ENCODE peak calls at places on chromosomes 16 and 17, in six cellular contexts. E, C, G, T, P and M are unnamed samples.

GRCh38 chr17:57810740-57811632 is 38.9 kb downstream of the MRPS23 start:
- DNase-seq in E (peak), C (no peak), G (no peak), T (no peak), P (peak), M (peak)

GRCh38 chr17:44602390-44602789 is 45.1 kb downstream of the FZD2 start:
- DNase-seq in E (no peak), C (no peak), G (no peak), T (no peak), P (no peak), M (no peak)

GRCh38 chr16:58843675-58844074 is 109.6 kb upstream of the GOT2 start:
- DNase-seq in E (peak), C (no peak), G (no peak), T (no peak), P (peak), M (no peak)

GRCh38 chr17:73600103-73600871 is 44.0 kb downstream of the SDK2 start:
- DNase-seq in E (no peak), C (no peak), G (no peak), T (no peak), P (no peak), M (no peak)

GRCh38 chr17:75639771-75640555 is 6.7 kb downstream of the SMIM5 start:
- DNase-seq in E (no peak), C (no peak), G (no peak), T (no peak), P (no peak), M (no peak)

GRCh38 chr16:79170565-79171242 is 429.8 kb downstream of the MAF start:
- DNase-seq in E (no peak), C (no peak), G (no peak), T (no peak), P (peak), M (no peak)

GRCh38 chr17:79888811-79889634 is 49.8 kb upstream of the CBX4 start:
- DNase-seq in E (no peak), C (no peak), G (no peak), T (no peak), P (no peak), M (no peak)

GRCh38 chr17:17351901-17352781 is 49.0 kb downstream of the NT5M start:
- DNase-seq in E (no peak), C (no peak), G (no peak), T (no peak), P (peak), M (peak)

GRCh38 chr17:59346341-59346740 is 14.9 kb downstream of the YPEL2 start:
- DNase-seq in E (no peak), C (no peak), G (no peak), T (no peak), P (no peak), M (no peak)

GRCh38 chr17:82495844-82496528 is 23.5 kb upstream of the FOXK2 start:
- DNase-seq in E (no peak), C (no peak), G (peak), T (peak), P (no peak), M (no peak)

GRCh38 chr17:82407255-82407654 is 10.9 kb upstream of the HEXD start:
- DNase-seq in E (no peak), C (no peak), G (no peak), T (no peak), P (peak), M (no peak)

GRCh38 chr16:10676284-10676683 is 18.4 kb downstream of the TEKT5 start:
- DNase-seq in E (no peak), C (no peak), G (no peak), T (no peak), P (no peak), M (no peak)

GRCh38 chr17:12744298-12744697 is 45.0 kb upstream of the ARHGAP44 start:
- DNase-seq in E (no peak), C (no peak), G (no peak), T (no peak), P (no peak), M (no peak)

GRCh38 chr17:57667461-57667923 is 77.6 kb downstream of the CCDC182 start:
- DNase-seq in E (no peak), C (no peak), G (no peak), T (peak), P (no peak), M (peak)

GRCh38 chr17:31492880-31493655 is 101.6 kb downstream of the RAB11FIP4 start:
- DNase-seq in E (no peak), C (no peak), G (peak), T (no peak), P (peak), M (no peak)